ENCODE peak calls at places on chromosomes 4 and X, in ten cellular contexts. K is right atrium auricular region, I is lower lobe of right lung, P is activated B cell treated with CpG ODN at 0.5 μM for 24 hours, V is HL-60, W is colonic mucosa, Y is progenitor cell of endocrine pancreas, L is psoas muscle, E is tibial nerve, R is Peyer's patch. F is an unnamed sample.
A peak's percentile ranks its signal among the peaks of the same experiment; 100 is the strongest.

GRCh38 chr4:78121338-78121904 is 64.3 kb downstream of the FRAS1 start:
- DNase-seq in K (no peak), I (peak; percentile 69), P (no peak), V (no peak), W (no peak), Y (no peak), L (no peak), E (no peak), R (no peak), F (no peak)

GRCh38 chr4:56261027-56261426 is 126.3 kb downstream of the AASDH start:
- DNase-seq in K (no peak), I (no peak), P (no peak), V (no peak), W (no peak), Y (no peak), L (no peak), E (no peak), R (no peak), F (no peak)

GRCh38 chr4:122776916-122777315 is 44.4 kb downstream of the BBS12 start:
- DNase-seq in K (no peak), I (no peak), P (no peak), V (no peak), W (peak; percentile 70), Y (no peak), L (no peak), E (no peak), R (no peak), F (no peak)

GRCh38 chr4:139020384-139020783 is 4.8 kb downstream of the NOCT start:
- DNase-seq in K (no peak), I (no peak), P (no peak), V (no peak), W (no peak), Y (no peak), L (no peak), E (no peak), R (no peak), F (no peak)

GRCh38 chr4:177573487-177573886 is 131.2 kb upstream of the AGA start:
- DNase-seq in K (no peak), I (no peak), P (no peak), V (no peak), W (no peak), Y (no peak), L (no peak), E (no peak), R (no peak), F (no peak)

GRCh38 chr4:61734409-61734808 is 534.3 kb downstream of the ADGRL3 start:
- DNase-seq in K (no peak), I (no peak), P (no peak), V (no peak), W (no peak), Y (no peak), L (no peak), E (no peak), R (no peak), F (no peak)

GRCh38 chr4:79472693-79473552 is 64.9 kb upstream of the GK2 start:
- DNase-seq in K (no peak), I (no peak), P (no peak), V (no peak), W (no peak), Y (no peak), L (no peak), E (no peak), R (no peak), F (no peak)

GRCh38 chrX:135396566-135396965 is 25.2 kb upstream of the SMIM10L2A start:
- DNase-seq in K (no peak), I (no peak), P (no peak), V (no peak), W (no peak), Y (no peak), L (no peak), E (no peak), R (no peak), F (no peak)

GRCh38 chrX:3527811-3528210 is 181.4 kb upstream of the MXRA5 start:
- DNase-seq in K (no peak), I (no peak), P (no peak), V (no peak), W (no peak), Y (no peak), L (no peak), E (no peak), R (no peak), F (no peak)

GRCh38 chr4:5365071-5366008 is 314.1 kb downstream of the STK32B start:
- DNase-seq in K (no peak), I (no peak), P (no peak), V (no peak), W (peak; percentile 24), Y (no peak), L (no peak), E (no peak), R (no peak), F (peak; percentile 77)

GRCh38 chrX:57121162-57121741 is at the start of gene SPIN2B:
- DNase-seq in K (peak; percentile 78), I (peak; percentile 87), P (peak; percentile 59), V (peak; percentile 61), W (peak; percentile 79), Y (peak; percentile 64), L (peak; percentile 80), E (peak; percentile 48), R (peak; percentile 81), F (peak; percentile 91)

GRCh38 chr4:94452476-94453300 is 946 bp downstream of the PDLIM5 start:
- DNase-seq in K (peak; percentile 92), I (peak; percentile 84), P (no peak), V (no peak), W (peak; percentile 93), Y (peak; percentile 14), L (peak; percentile 83), E (peak; percentile 77), R (peak; percentile 48), F (peak; percentile 87)

DNA sequence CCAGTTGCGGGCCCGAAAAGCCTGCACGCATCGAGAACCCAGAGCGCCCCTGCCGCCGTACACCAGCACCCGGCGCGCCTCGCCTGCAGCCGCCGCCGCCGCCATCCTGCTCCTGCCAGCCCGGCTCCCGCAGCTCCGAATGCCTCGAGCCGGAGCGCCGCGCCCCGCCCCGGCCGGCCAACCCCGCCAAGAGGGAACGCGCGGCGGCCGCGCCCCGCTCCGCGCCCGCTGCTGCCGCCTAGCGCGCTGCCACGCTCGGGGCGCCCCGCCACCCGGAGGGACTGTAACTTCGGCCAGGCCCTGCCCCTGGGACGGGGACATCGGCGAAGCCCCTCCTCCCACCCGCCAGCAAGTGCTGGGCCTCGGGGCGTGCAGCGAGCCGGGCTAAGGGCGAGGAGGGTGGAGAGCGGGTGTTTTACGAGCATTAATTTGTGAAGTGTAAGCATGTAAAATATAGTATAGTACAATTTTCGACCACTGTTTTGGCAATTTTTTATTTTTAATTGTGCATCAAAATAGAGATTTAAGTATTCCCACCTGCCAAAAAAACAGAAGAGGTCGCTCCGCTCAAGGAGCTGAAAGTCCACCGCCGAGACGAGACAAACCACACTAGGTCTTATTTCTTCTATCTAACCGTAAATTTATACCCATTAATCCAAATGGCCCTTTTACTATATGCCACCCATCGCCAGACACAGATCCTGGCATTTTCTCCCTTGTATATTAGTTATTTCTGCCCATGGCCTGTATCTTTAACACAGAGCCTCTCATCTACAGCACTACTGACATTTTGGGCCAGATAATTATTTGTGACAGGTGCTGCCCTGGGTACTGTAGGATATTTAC is at the start of gene QDPR:
- DNase-seq in K (peak; percentile 63), I (peak; percentile 90), P (peak; percentile 60), V (peak; percentile 28), W (peak; percentile 82), Y (peak; percentile 82), L (peak; percentile 82), E (peak; percentile 20), R (peak; percentile 59), F (peak; percentile 92)
- TF ChIP-seq CTCF in K (peak; percentile 50), I (peak; percentile 36), P (no peak), V (no peak), W (peak; percentile 29), Y (peak; percentile 48), L (peak; percentile 57), E (peak; percentile 54), R (no peak), F (peak; percentile 43)

GRCh38 chrX:115650916-115651315 is 89.9 kb downstream of the PLS3 start:
- DNase-seq in K (no peak), I (no peak), P (no peak), V (no peak), W (peak; percentile 33), Y (peak; percentile 39), L (no peak), E (peak; percentile 27), R (no peak), F (no peak)
- TF ChIP-seq CTCF in K (peak; percentile 72), I (peak; percentile 32), P (no peak), V (peak; percentile 8), W (peak; percentile 47), Y (peak; percentile 81), L (peak; percentile 53), E (peak; percentile 39), R (no peak), F (peak; percentile 81)

GRCh38 chr4:67892905-67893304 is 9.1 kb upstream of the TMPRSS11D start:
- DNase-seq in K (no peak), I (no peak), P (no peak), V (no peak), W (no peak), Y (no peak), L (no peak), E (no peak), R (no peak), F (no peak)
- TF ChIP-seq CTCF in K (no peak), I (no peak), P (no peak), V (no peak), W (no peak), Y (peak; percentile 22), L (no peak), E (no peak), R (no peak), F (no peak)

DNA sequence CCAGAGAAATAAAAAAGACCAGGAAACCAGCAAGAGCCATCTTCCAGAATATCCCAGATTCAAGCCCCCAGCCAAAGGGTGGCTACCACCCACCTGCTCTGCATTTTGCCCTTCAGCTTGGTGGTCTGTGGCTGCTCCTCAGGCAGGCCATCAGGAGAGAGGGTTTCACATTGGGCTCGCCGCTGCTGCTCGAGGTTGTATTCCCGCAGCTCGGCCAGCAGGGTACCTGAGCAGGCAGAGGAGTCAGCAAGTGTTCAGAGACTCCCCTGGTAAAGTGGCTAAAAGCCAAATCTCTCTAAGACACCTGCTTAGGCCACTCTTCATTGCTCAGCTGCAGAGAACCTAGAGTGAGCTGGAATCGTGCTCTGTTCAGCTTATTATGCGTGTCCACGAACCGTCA is 110.8 kb upstream of the HSD17B10 start:
- DNase-seq in K (no peak), I (no peak), P (no peak), V (no peak), W (no peak), Y (no peak), L (no peak), E (no peak), R (no peak), F (no peak)
- TF ChIP-seq CTCF in K (no peak), I (no peak), P (no peak), V (no peak), W (no peak), Y (no peak), L (no peak), E (no peak), R (no peak), F (no peak)